ENCODE peak calls at places on chromosomes 13 and 19, in six cellular contexts. I, F, G, S, L and M are unnamed samples.

GRCh38 chr19:27851543-27852060 is 1361.3 kb downstream of the UQCRFS1 start:
- DNase-seq in I (no peak), F (no peak), G (no peak), S (no peak), L (no peak), M (no peak)

GRCh38 chr13:95455782-95456181 is 96.7 kb upstream of the CLDN10 start:
- DNase-seq in I (no peak), F (no peak), G (no peak), S (no peak), L (no peak), M (no peak)

GRCh38 chr19:16542894-16543498 is 759 bp upstream of the CHERP start:
- DNase-seq in I (no peak), F (no peak), G (no peak), S (no peak), L (no peak), M (no peak)

GRCh38 chr13:78022164-78022877 is 103.7 kb upstream of the EDNRB start:
- DNase-seq in I (peak; percentile 12), F (no peak), G (no peak), S (peak; percentile 1), L (peak; percentile 72), M (no peak)

GRCh38 chr13:74026753-74027152 is 107.5 kb downstream of the KLF12 start:
- DNase-seq in I (peak; percentile 41), F (peak; percentile 45), G (no peak), S (peak; percentile 59), L (peak; percentile 37), M (no peak)

GRCh38 chr19:5693195-5694166 is 3.4 kb downstream of the RPL36 start:
- DNase-seq in I (no peak), F (no peak), G (no peak), S (no peak), L (no peak), M (no peak)

GRCh38 chr19:42242071-42242511 is 311 bp downstream of the GSK3A start:
- DNase-seq in I (no peak), F (no peak), G (no peak), S (no peak), L (no peak), M (no peak)

GRCh38 chr13:114228176-114228575 is 6.5 kb upstream of the CDC16 start:
- DNase-seq in I (no peak), F (no peak), G (no peak), S (no peak), L (no peak), M (no peak)

GRCh38 chr13:29817604-29818378 is 32.6 kb downstream of the UBL3 start:
- DNase-seq in I (no peak), F (no peak), G (no peak), S (no peak), L (peak; percentile 23), M (no peak)

GRCh38 chr19:1213391-1214286 is 8.1 kb downstream of the STK11 start:
- DNase-seq in I (peak; percentile 32), F (no peak), G (no peak), S (peak; percentile 51), L (peak; percentile 58), M (no peak)

GRCh38 chr19:17703823-17704463 is 15.3 kb upstream of the MAP1S start:
- DNase-seq in I (peak; percentile 60), F (peak; percentile 61), G (no peak), S (peak; percentile 60), L (peak; percentile 31), M (no peak)

GRCh38 chr19:55088543-55089265 is 13.0 kb downstream of the EPS8L1 start:
- DNase-seq in I (peak; percentile 78), F (peak; percentile 71), G (no peak), S (peak; percentile 69), L (peak; percentile 43), M (no peak)

GRCh38 chr19:53879145-53880037 is 2.6 kb upstream of the PRKCG start:
- DNase-seq in I (peak; percentile 76), F (peak; percentile 61), G (peak; percentile 71), S (peak; percentile 56), L (peak; percentile 83), M (peak; percentile 82)

GRCh38 chr19:5052515-5052914 is 83.6 kb downstream of the KDM4B start:
- DNase-seq in I (no peak), F (no peak), G (no peak), S (no peak), L (no peak), M (no peak)

GRCh38 chr19:34306213-34306661 is 51.9 kb downstream of the GARRE1 start:
- DNase-seq in I (no peak), F (no peak), G (no peak), S (no peak), L (no peak), M (no peak)

GRCh38 chr13:94419304-94419943 is 60.1 kb downstream of the DCT start:
- DNase-seq in I (peak; percentile 25), F (no peak), G (no peak), S (no peak), L (peak; percentile 86), M (no peak)

GRCh38 chr13:83536153-83536552 is 346.1 kb downstream of the SLITRK1 start:
- DNase-seq in I (no peak), F (no peak), G (no peak), S (no peak), L (no peak), M (no peak)

GRCh38 chr13:111853766-111854165 is 213.2 kb upstream of the SOX1 start:
- DNase-seq in I (no peak), F (no peak), G (no peak), S (no peak), L (no peak), M (no peak)

GRCh38 chr19:38223119-38223523 is 901 bp downstream of the DPF1 start:
- DNase-seq in I (no peak), F (no peak), G (no peak), S (no peak), L (no peak), M (no peak)

GRCh38 chr13:36616706-36617105 is 57.1 kb upstream of the SERTM1 start:
- DNase-seq in I (no peak), F (no peak), G (no peak), S (no peak), L (no peak), M (no peak)

GRCh38 chr19:33175156-33175782 is 18.9 kb upstream of the LRP3 start:
- DNase-seq in I (no peak), F (no peak), G (no peak), S (no peak), L (no peak), M (no peak)

GRCh38 chr19:35090160-35090794 is 25.3 kb upstream of the FXYD3 start:
- DNase-seq in I (peak; percentile 36), F (no peak), G (no peak), S (peak; percentile 6), L (peak; percentile 53), M (no peak)

GRCh38 chr19:49875801-49876421 is 1.2 kb downstream of the AKT1S1 start:
- DNase-seq in I (peak; percentile 43), F (peak; percentile 13), G (peak; percentile 4), S (peak; percentile 34), L (peak; percentile 29), M (peak; percentile 58)

GRCh38 chr19:39544201-39544903 is 4.4 kb upstream of the EID2 start:
- DNase-seq in I (no peak), F (no peak), G (no peak), S (no peak), L (peak; percentile 13), M (no peak)

GRCh38 chr19:46571495-46571894 is 29.6 kb upstream of the CALM3 start:
- DNase-seq in I (no peak), F (no peak), G (no peak), S (no peak), L (no peak), M (no peak)

GRCh38 chr13:113162783-113163685 is 4.6 kb downstream of the PROZ start:
- DNase-seq in I (no peak), F (no peak), G (no peak), S (no peak), L (no peak), M (no peak)

GRCh38 chr13:87684850-87685735 is 13.9 kb downstream of the SLITRK5 start:
- DNase-seq in I (no peak), F (no peak), G (no peak), S (no peak), L (no peak), M (no peak)

GRCh38 chr13:99743079-99743478 is 228.5 kb downstream of the ZIC5 start:
- DNase-seq in I (no peak), F (no peak), G (no peak), S (no peak), L (no peak), M (no peak)

GRCh38 chr19:55437410-55437809 is 5.7 kb downstream of the SHISA7 start:
- DNase-seq in I (no peak), F (no peak), G (no peak), S (no peak), L (peak; percentile 56), M (no peak)